ENCODE peak calls at places on chromosomes 7 and 10, in seven cellular contexts. V is suprapubic skin, I is ovary, Q is BJ, M is nephron progenitor cell, B is heart left ventricle, J is mesothelial cell of epicardium. N is an unnamed sample.

GRCh38 chr10:120457431-120458172 is 575 bp downstream of the PLPP4 start:
- DNase-seq in V (no peak), I (no peak), Q (no peak), M (no peak), B (no peak), J (no peak), N (no peak)

GRCh38 chr10:69088471-69088769 is 517 bp downstream of the SRGN start:
- DNase-seq in V (no peak), I (no peak), Q (no peak), M (no peak), B (no peak), J (no peak), N (no peak)

GRCh38 chr7:17640730-17641377 is 299.4 kb downstream of the SNX13 start:
- DNase-seq in V (no peak), I (no peak), Q (no peak), M (peak; percentile 34), B (no peak), J (no peak), N (no peak)

GRCh38 chr10:111295788-111296187 is 219.0 kb downstream of the ADRA2A start:
- DNase-seq in V (no peak), I (no peak), Q (no peak), M (no peak), B (no peak), J (no peak), N (no peak)

GRCh38 chr10:53223846-53224245 is 451.3 kb upstream of the MBL2 start:
- DNase-seq in V (no peak), I (no peak), Q (no peak), M (peak; percentile 24), B (no peak), J (no peak), N (no peak)

GRCh38 chr10:4902571-4903011 is 60.6 kb upstream of the AKR1C1 start:
- DNase-seq in V (no peak), I (no peak), Q (no peak), M (no peak), B (no peak), J (no peak), N (no peak)

GRCh38 chr7:100079024-100079560 is 2.4 kb downstream of the ZNF3 start:
- DNase-seq in V (no peak), I (no peak), Q (no peak), M (no peak), B (no peak), J (no peak), N (no peak)

GRCh38 chr7:73721237-73721848 is 1.9 kb upstream of the STX1A start:
- DNase-seq in V (no peak), I (no peak), Q (no peak), M (no peak), B (peak; percentile 88), J (no peak), N (no peak)

GRCh38 chr7:115676080-115676479 is 354.5 kb downstream of the TFEC start:
- DNase-seq in V (no peak), I (peak; percentile 24), Q (no peak), M (peak; percentile 5), B (no peak), J (no peak), N (no peak)

GRCh38 chr7:140534743-140535142 is 55.4 kb upstream of the MKRN1 start:
- DNase-seq in V (no peak), I (peak; percentile 34), Q (no peak), M (no peak), B (peak; percentile 66), J (no peak), N (no peak)

GRCh38 chr7:33903770-33904679 is 1.3 kb upstream of the BMPER start:
- DNase-seq in V (no peak), I (peak; percentile 66), Q (no peak), M (peak; percentile 59), B (peak; percentile 39), J (no peak), N (no peak)

GRCh38 chr7:135189221-135189662 is 18.7 kb upstream of the CYREN start:
- DNase-seq in V (no peak), I (no peak), Q (no peak), M (no peak), B (no peak), J (no peak), N (no peak)

GRCh38 chr7:102024769-102025391 is 207.5 kb downstream of the CUX1 start:
- DNase-seq in V (no peak), I (no peak), Q (no peak), M (no peak), B (peak; percentile 54), J (no peak), N (no peak)

GRCh38 chr10:63919576-63920279 is 398.5 kb downstream of the REEP3 start:
- DNase-seq in V (no peak), I (no peak), Q (no peak), M (no peak), B (peak; percentile 22), J (no peak), N (no peak)

GRCh38 chr7:92991190-92991589 is 126.6 kb downstream of the SAMD9 start:
- DNase-seq in V (no peak), I (no peak), Q (no peak), M (no peak), B (no peak), J (no peak), N (no peak)

GRCh38 chr7:115724400-115725056 is 306.0 kb downstream of the TFEC start:
- DNase-seq in V (no peak), I (no peak), Q (no peak), M (no peak), B (no peak), J (no peak), N (no peak)

GRCh38 chr10:48199580-48200377 is 74.7 kb downstream of the FRMPD2 start:
- DNase-seq in V (no peak), I (no peak), Q (peak; percentile 68), M (no peak), B (no peak), J (no peak), N (peak; percentile 66)

GRCh38 chr7:140275069-140275961 is 98.5 kb upstream of the KDM7A start:
- DNase-seq in V (peak; percentile 61), I (no peak), Q (no peak), M (no peak), B (no peak), J (no peak), N (no peak)

GRCh38 chr7:38020134-38020533 is 99.7 kb downstream of the EPDR1 start:
- DNase-seq in V (no peak), I (no peak), Q (no peak), M (no peak), B (no peak), J (no peak), N (no peak)

GRCh38 chr10:44860811-44861751 is 50.1 kb upstream of the TMEM72 start:
- DNase-seq in V (no peak), I (no peak), Q (peak; percentile 91), M (no peak), B (peak; percentile 43), J (no peak), N (no peak)
- TF ChIP-seq CTCF in V (no peak), I (no peak), Q (no peak), M (no peak), B (no peak), J (no peak), N (no peak)

DNA sequence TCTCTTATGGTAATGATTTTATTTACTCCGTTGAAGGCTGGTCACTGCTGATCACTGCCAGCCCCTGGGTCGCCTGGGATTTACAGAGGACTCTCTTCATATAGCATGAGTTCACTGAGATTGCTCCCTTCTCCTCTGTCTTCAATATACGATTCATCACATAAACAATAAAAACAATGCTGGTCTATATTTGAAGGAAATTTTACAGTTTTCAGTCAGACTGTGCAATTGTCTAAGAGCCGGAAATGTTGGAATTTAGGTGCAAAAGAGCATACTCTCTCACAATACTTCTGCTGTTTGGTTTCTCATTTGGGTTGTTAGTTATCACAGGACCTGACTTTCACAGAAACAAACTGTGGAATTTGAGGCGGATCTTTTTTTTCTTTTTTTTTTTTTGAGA is 148.6 kb downstream of the FAM107B start:
- DNase-seq in V (no peak), I (no peak), Q (no peak), M (no peak), B (no peak), J (no peak), N (no peak)
- TF ChIP-seq CTCF in V (no peak), I (no peak), Q (no peak), M (no peak), B (no peak), J (no peak), N (no peak)

GRCh38 chr10:116683821-116684220 is 58.5 kb downstream of the HSPA12A start:
- DNase-seq in V (no peak), I (peak; percentile 18), Q (no peak), M (no peak), B (no peak), J (no peak), N (no peak)

GRCh38 chr10:116686632-116687031 is 55.7 kb downstream of the HSPA12A start:
- DNase-seq in V (no peak), I (peak; percentile 14), Q (no peak), M (no peak), B (no peak), J (no peak), N (no peak)

GRCh38 chr10:116684781-116685180 is 57.6 kb downstream of the HSPA12A start:
- DNase-seq in V (peak; percentile 28), I (peak; percentile 11), Q (no peak), M (no peak), B (no peak), J (no peak), N (no peak)

GRCh38 chr10:116687633-116688032 is 54.7 kb downstream of the HSPA12A start:
- DNase-seq in V (no peak), I (peak; percentile 38), Q (no peak), M (no peak), B (peak; percentile 63), J (no peak), N (no peak)

DNA sequence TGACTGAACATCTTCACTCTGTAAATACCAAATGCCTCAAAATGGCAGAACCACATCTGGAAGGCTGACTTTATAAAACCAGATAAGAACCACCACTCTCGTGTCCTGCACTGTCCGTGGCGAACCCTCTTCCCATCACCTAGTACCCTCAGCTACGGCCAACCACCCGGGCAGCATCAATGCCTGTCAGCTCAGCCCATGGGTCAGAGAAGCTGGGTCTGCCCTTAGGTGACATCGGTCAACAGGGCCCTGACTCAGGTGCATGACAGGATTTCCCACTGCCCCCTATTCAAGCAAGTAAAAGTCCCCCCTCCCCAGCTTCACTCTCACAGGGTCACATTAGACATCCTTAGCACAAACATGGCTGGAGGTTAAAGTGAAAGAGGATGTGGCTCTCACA is 56.6 kb downstream of the HSPA12A start:
- DNase-seq in V (no peak), I (peak; percentile 14), Q (no peak), M (no peak), B (no peak), J (no peak), N (no peak)
- TF ChIP-seq CTCF in V (no peak), I (no peak), Q (no peak), M (no peak), B (no peak), J (no peak), N (no peak)

DNA sequence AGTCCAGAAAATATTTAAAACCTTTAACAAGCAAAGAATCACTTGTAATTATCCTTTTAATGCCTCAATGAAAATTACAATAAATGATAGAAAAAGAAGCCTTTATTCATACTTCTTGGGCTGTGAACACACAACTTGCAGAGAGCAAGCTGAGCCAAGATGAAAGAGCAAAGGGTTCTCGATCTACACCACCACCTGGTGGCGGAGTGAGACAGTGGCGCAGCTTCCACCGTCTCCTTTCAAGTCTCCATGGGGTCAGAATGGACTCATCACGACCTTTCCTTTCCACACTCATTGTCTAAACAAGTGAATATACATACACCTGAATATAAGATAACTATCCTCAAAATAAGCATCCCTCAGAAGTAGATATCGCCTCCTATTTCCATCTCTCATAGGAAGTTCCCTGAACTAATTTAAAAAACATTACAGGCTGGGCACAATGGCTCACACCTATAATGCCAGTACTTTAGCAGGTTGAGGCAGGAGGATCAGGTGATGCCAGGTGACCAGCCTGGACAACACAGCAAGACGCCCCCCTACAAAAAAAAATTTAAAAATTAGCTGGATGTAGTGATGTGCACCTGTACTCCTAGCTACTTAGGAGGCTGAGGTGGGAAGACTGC is 40.7 kb downstream of the ATE1 start:
- DNase-seq in V (no peak), I (peak; percentile 32), Q (no peak), M (peak; percentile 65), B (peak; percentile 57), J (peak; percentile 39), N (no peak)
- TF ChIP-seq CTCF in V (peak; percentile 78), I (peak; percentile 18), Q (peak; percentile 87), M (peak; percentile 89), B (peak; percentile 73), J (peak; percentile 78), N (peak; percentile 66)